ENCODE peak calls at places on chromosome 9, in four cellular contexts. E is fibroblast of pulmonary artery, J is lower lobe of right lung, U is body of pancreas. P is an unnamed sample.

GRCh38 chr9:88458716-88459115 is 70.5 kb downstream of the SPIN1 start:
- DNase-seq in E (peak), J (no peak), U (no peak), P (no peak)

GRCh38 chr9:126532019-126532462 is 81.7 kb upstream of the LMX1B start:
- DNase-seq in E (peak), J (peak), U (no peak), P (no peak)

GRCh38 chr9:69675563-69675962 is 3.4 kb upstream of the APBA1 start:
- DNase-seq in E (no peak), J (no peak), U (no peak), P (no peak)

GRCh38 chr9:88011005-88011766 is 36.9 kb upstream of the CDK20 start:
- DNase-seq in E (peak), J (no peak), U (no peak), P (no peak)

GRCh38 chr9:118302721-118303120 is 598.5 kb downstream of the TLR4 start:
- DNase-seq in E (no peak), J (no peak), U (no peak), P (no peak)

GRCh38 chr9:109972026-109973005 is 192.3 kb downstream of the PALM2AKAP2 start:
- DNase-seq in E (no peak), J (no peak), U (no peak), P (no peak)

GRCh38 chr9:4126184-4126865 is 173.5 kb downstream of the GLIS3 start:
- DNase-seq in E (peak), J (no peak), U (no peak), P (no peak)

GRCh38 chr9:106859957-106860715 is 2.8 kb upstream of the ZNF462 start:
- DNase-seq in E (peak), J (peak), U (peak), P (no peak)

GRCh38 chr9:129052592-129052991 is 16.2 kb downstream of the MIGA2 start:
- DNase-seq in E (no peak), J (peak), U (peak), P (no peak)

GRCh38 chr9:114461468-114461867 is 43.8 kb downstream of the WHRN start:
- DNase-seq in E (no peak), J (no peak), U (no peak), P (no peak)

GRCh38 chr9:34610434-34611206 is 1.3 kb downstream of the RPP25L start:
- DNase-seq in E (no peak), J (peak), U (no peak), P (no peak)

GRCh38 chr9:107222020-107222522 is 61.0 kb upstream of the RAD23B start:
- DNase-seq in E (peak), J (no peak), U (no peak), P (no peak)

GRCh38 chr9:103183569-103184191 is 188.5 kb downstream of the CYLC2 start:
- DNase-seq in E (no peak), J (no peak), U (peak), P (no peak)

GRCh38 chr9:15249042-15249818 is 57.8 kb downstream of the TTC39B start:
- DNase-seq in E (peak), J (no peak), U (no peak), P (no peak)

GRCh38 chr9:115691097-115691496 is 462.5 kb upstream of the PAPPA start:
- DNase-seq in E (peak), J (no peak), U (no peak), P (no peak)

GRCh38 chr9:107755267-107755666 is 265.7 kb upstream of the KLF4 start:
- DNase-seq in E (peak), J (no peak), U (peak), P (no peak)

GRCh38 chr9:89848060-89849040 is 243.5 kb downstream of the GADD45G start:
- DNase-seq in E (no peak), J (no peak), U (no peak), P (no peak)

GRCh38 chr9:68500457-68501158 is 40.1 kb downstream of the TMEM252 start:
- DNase-seq in E (no peak), J (no peak), U (no peak), P (no peak)

GRCh38 chr9:32550609-32551490 is 1.3 kb upstream of the SMIM27 start:
- DNase-seq in E (peak), J (peak), U (peak), P (peak)

GRCh38 chr9:32552172-32552872 is at the start of the genes SMIM27 and TOPORS:
- DNase-seq in E (peak), J (peak), U (peak), P (peak)

GRCh38 chr9:32554107-32554506 is 1.7 kb upstream of the TOPORS start:
- DNase-seq in E (peak), J (no peak), U (no peak), P (no peak)

GRCh38 chr9:32550046-32550608 is 2.0 kb upstream of the SMIM27 start:
- DNase-seq in E (peak), J (no peak), U (no peak), P (no peak)

GRCh38 chr9:32551491-32552049 is 557 bp upstream of the SMIM27 start:
- DNase-seq in E (peak), J (no peak), U (peak), P (peak)
- H3K4me3 ChIP-seq in E (peak), J (peak), U (peak), P (peak)

GRCh38 chr9:131037336-131038255 is 28.6 kb downstream of the LAMC3 start:
- DNase-seq in E (no peak), J (no peak), U (no peak), P (no peak)
- H3K4me3 ChIP-seq in E (no peak), J (no peak), U (no peak), P (no peak)

DNA sequence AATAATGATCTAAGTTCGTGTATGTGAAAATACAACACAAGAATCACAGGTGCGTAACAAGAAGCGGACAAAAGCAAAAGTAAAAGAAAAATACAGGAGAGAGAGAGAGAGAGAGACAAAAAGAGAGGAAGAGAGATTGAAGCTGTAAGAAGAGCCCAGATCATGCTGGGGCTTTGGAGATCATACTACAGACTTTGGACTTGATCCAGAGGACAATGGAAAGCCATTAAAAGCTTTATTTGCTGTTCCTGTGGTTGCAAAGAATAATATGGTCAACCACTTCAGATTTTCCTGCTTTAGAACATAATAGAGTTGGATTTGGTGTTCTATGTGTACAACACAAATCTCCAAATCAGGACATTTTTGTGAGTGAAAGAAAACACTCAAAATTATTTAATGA is 561.4 kb downstream of the CAAP1 start:
- DNase-seq in E (no peak), J (no peak), U (no peak), P (no peak)
- H3K4me3 ChIP-seq in E (no peak), J (no peak), U (no peak), P (no peak)

GRCh38 chr9:133276001-133276884 is 1.2 kb upstream of the ABO start:
- DNase-seq in E (no peak), J (no peak), U (no peak), P (no peak)
- H3K4me3 ChIP-seq in E (no peak), J (peak), U (peak), P (no peak)

GRCh38 chr9:73154760-73155159 is 3.1 kb downstream of the ANXA1 start:
- DNase-seq in E (no peak), J (no peak), U (no peak), P (no peak)

GRCh38 chr9:73157811-73158210 is 6.1 kb downstream of the ANXA1 start:
- DNase-seq in E (no peak), J (no peak), U (no peak), P (no peak)

GRCh38 chr9:73155389-73155788 is 3.7 kb downstream of the ANXA1 start:
- DNase-seq in E (no peak), J (no peak), U (no peak), P (no peak)

GRCh38 chr9:73155968-73156592 is 4.4 kb downstream of the ANXA1 start:
- DNase-seq in E (no peak), J (no peak), U (no peak), P (no peak)

DNA sequence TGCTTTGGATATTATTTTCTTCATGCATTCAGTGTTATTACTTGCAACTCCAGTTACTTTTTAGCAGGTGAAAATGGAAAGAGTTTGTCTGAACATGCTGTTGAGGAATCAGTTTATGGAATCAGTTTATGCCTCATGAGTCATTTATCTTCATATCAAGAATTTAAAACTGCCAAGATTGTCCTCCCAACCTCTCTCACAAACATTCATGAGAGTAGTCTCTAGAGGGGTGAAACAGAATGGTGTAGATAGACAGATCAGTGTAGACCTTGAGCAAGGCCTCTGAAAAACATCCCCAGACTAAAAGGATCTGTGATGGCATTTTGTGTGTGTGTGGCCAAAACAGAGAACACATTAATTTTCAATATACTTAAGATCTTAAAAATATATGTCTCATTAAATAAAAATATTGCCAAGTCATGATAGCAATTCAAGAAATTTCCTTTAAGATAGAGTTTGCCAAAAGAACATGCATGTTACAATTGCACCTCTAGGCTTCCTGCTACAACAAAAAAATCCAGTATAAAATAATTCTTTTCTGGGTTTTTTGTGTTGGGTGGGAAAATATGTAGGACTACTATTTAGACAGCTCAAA is 5.0 kb downstream of the ANXA1 start:
- DNase-seq in E (no peak), J (no peak), U (no peak), P (no peak)
- H3K4me3 ChIP-seq in E (no peak), J (peak), U (no peak), P (no peak)

GRCh38 chr9:72947987-72948465 is 4.8 kb downstream of the ALDH1A1 start:
- DNase-seq in E (no peak), J (no peak), U (peak), P (no peak)
- H3K4me3 ChIP-seq in E (no peak), J (peak), U (no peak), P (no peak)

GRCh38 chr9:37119360-37119759 is 1.0 kb upstream of the ZCCHC7 start:
- DNase-seq in E (no peak), J (no peak), U (no peak), P (no peak)
- H3K4me3 ChIP-seq in E (no peak), J (no peak), U (no peak), P (no peak)

GRCh38 chr9:137547687-137548543 is 2.3 kb downstream of the PNPLA7 start:
- DNase-seq in E (no peak), J (no peak), U (no peak), P (no peak)

GRCh38 chr9:137544176-137544755 is 5.9 kb downstream of the PNPLA7 start:
- DNase-seq in E (peak), J (no peak), U (no peak), P (no peak)

GRCh38 chr9:137542486-137542885 is 7.7 kb downstream of the PNPLA7 start:
- DNase-seq in E (no peak), J (no peak), U (no peak), P (no peak)

GRCh38 chr9:137543237-137543963 is 6.8 kb downstream of the PNPLA7 start:
- DNase-seq in E (no peak), J (no peak), U (no peak), P (no peak)

GRCh38 chr9:137545123-137545522 is 5.1 kb downstream of the PNPLA7 start:
- DNase-seq in E (peak), J (no peak), U (peak), P (no peak)
- H3K4me3 ChIP-seq in E (no peak), J (no peak), U (no peak), P (no peak)

GRCh38 chr9:35882996-35883395 is 12.8 kb upstream of the OR13J1 start:
- DNase-seq in E (peak), J (no peak), U (no peak), P (no peak)

DNA sequence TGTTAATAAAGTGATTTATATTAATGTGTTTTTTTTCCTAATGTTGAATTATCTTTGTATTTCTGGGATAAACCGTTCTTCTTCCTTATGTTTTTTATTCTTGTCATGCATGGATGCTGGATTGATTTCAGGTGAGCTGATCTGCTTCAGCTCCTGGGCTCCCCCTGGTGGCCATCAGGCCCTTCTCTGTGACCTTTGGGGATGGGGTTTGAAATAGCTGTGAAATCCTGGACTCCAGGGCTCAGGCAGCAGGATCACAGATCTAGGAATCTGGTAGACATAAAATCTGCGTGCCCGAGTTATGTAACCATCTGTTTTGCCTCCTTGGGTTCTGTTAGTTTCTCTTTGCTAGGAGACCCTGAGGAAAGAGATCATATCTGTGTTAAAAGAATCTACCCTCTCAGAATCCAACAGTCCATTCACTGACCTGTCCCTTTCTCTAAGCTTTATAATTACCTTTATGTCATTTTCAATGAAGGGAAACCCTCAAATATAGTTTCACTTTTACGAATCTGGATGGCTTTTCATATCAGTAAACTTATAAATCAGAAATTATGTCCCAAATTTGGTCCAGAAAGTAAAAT is 12.2 kb upstream of the OR13J1 start:
- DNase-seq in E (peak), J (peak), U (peak), P (peak)
- H3K4me3 ChIP-seq in E (no peak), J (no peak), U (no peak), P (no peak)

P was measured in DND-41.